ENCODE peak calls at places on chromosomes 13 and 19, in six cellular contexts. E, J, I, Y, Z and P are unnamed samples.

GRCh38 chr13:81609335-81609734 is 1268.4 kb upstream of the SPRY2 start:
- DNase-seq in E (no peak), J (no peak), I (no peak), Y (no peak), Z (no peak), P (no peak)

GRCh38 chr13:109569938-109570711 is 216.3 kb downstream of the IRS2 start:
- DNase-seq in E (no peak), J (peak; percentile 50), I (no peak), Y (peak; percentile 26), Z (peak; percentile 48), P (no peak)

GRCh38 chr13:94712812-94713555 is 639 bp upstream of the SOX21 start:
- DNase-seq in E (peak; percentile 57), J (no peak), I (peak; percentile 46), Y (no peak), Z (no peak), P (no peak)

GRCh38 chr13:37648604-37649003 is 50.0 kb upstream of the POSTN start:
- DNase-seq in E (peak; percentile 79), J (no peak), I (no peak), Y (no peak), Z (no peak), P (no peak)

GRCh38 chr13:113129921-113130750 is 7.5 kb downstream of the F10 start:
- DNase-seq in E (no peak), J (peak; percentile 72), I (peak; percentile 58), Y (no peak), Z (peak; percentile 57), P (no peak)

GRCh38 chr19:47601180-47601904 is 7.6 kb upstream of the BICRA start:
- DNase-seq in E (no peak), J (no peak), I (no peak), Y (no peak), Z (no peak), P (no peak)

GRCh38 chr19:17575871-17576757 is 20.7 kb downstream of the COLGALT1 start:
- DNase-seq in E (no peak), J (no peak), I (no peak), Y (no peak), Z (no peak), P (no peak)

GRCh38 chr13:45225370-45225769 is 24.5 kb upstream of the KCTD4 start:
- DNase-seq in E (no peak), J (no peak), I (no peak), Y (peak; percentile 12), Z (no peak), P (no peak)

GRCh38 chr19:17268754-17269153 is 1.5 kb downstream of the BABAM1 start:
- DNase-seq in E (no peak), J (no peak), I (no peak), Y (no peak), Z (no peak), P (no peak)

GRCh38 chr19:48991011-48991609 is 2.0 kb downstream of the GYS1 start:
- DNase-seq in E (no peak), J (no peak), I (no peak), Y (no peak), Z (no peak), P (no peak)

GRCh38 chr13:64186503-64186902 is 2770.9 kb upstream of the PCDH20 start:
- DNase-seq in E (no peak), J (no peak), I (no peak), Y (no peak), Z (no peak), P (no peak)

GRCh38 chr13:110371550-110372465 is 64.7 kb downstream of the COL4A2 start:
- DNase-seq in E (no peak), J (no peak), I (no peak), Y (peak; percentile 26), Z (no peak), P (no peak)

GRCh38 chr13:40508112-40508511 is 158.3 kb downstream of the FOXO1 start:
- DNase-seq in E (peak; percentile 86), J (no peak), I (no peak), Y (no peak), Z (no peak), P (no peak)

GRCh38 chr13:109778102-109778542 is 8.3 kb downstream of the IRS2 start:
- DNase-seq in E (peak; percentile 54), J (no peak), I (no peak), Y (peak; percentile 58), Z (no peak), P (peak; percentile 60)

GRCh38 chr13:73204916-73205315 is 146.1 kb downstream of the KLF5 start:
- DNase-seq in E (no peak), J (no peak), I (no peak), Y (no peak), Z (no peak), P (no peak)

GRCh38 chr19:18317998-18318800 is 4.7 kb downstream of the LSM4 start:
- DNase-seq in E (no peak), J (peak; percentile 81), I (peak; percentile 71), Y (peak; percentile 54), Z (peak; percentile 61), P (no peak)

GRCh38 chr19:5564930-5565329 is 2.8 kb downstream of the TINCR start:
- DNase-seq in E (no peak), J (no peak), I (no peak), Y (no peak), Z (no peak), P (no peak)

GRCh38 chr13:101514695-101515275 is 62.3 kb downstream of the ITGBL1 start:
- DNase-seq in E (peak; percentile 70), J (no peak), I (no peak), Y (peak; percentile 9), Z (no peak), P (peak; percentile 59)

GRCh38 chr19:51136891-51137551 is 5.1 kb upstream of the SIGLEC7 start:
- DNase-seq in E (no peak), J (no peak), I (peak; percentile 70), Y (peak; percentile 95), Z (no peak), P (no peak)

GRCh38 chr19:2189880-2190279 is 26.1 kb downstream of the DOT1L start:
- DNase-seq in E (no peak), J (no peak), I (no peak), Y (no peak), Z (no peak), P (no peak)

GRCh38 chr13:40189885-40190655 is 476.4 kb downstream of the FOXO1 start:
- DNase-seq in E (peak; percentile 34), J (no peak), I (no peak), Y (no peak), Z (no peak), P (no peak)

GRCh38 chr13:73365240-73365639 is 306.4 kb downstream of the KLF5 start:
- DNase-seq in E (no peak), J (no peak), I (no peak), Y (no peak), Z (no peak), P (no peak)

GRCh38 chr19:6238643-6239281 is 41.0 kb downstream of the MLLT1 start:
- DNase-seq in E (no peak), J (peak; percentile 71), I (peak; percentile 78), Y (no peak), Z (no peak), P (no peak)

GRCh38 chr13:98410591-98410990 is 166.3 kb downstream of the STK24 start:
- DNase-seq in E (peak; percentile 60), J (no peak), I (no peak), Y (no peak), Z (no peak), P (no peak)

GRCh38 chr19:7522072-7522922 is at the start of gene MCOLN1:
- DNase-seq in E (peak; percentile 97), J (peak; percentile 100), I (peak; percentile 100), Y (peak; percentile 98), Z (peak; percentile 99), P (peak; percentile 75)